ENCODE peak calls at places on chromosomes 13 and 19, in ten cellular contexts. N is substantia nigra; F is AG04450; P is LHCN-M2; R is fibroblast of pulmonary artery; A is posterior vena cava; V is activated CD4-positive, alpha-beta T cell treated with anti-CD3 and anti-CD28 coated beads, Interleukin-2, amount 10 ng/mL, durations not matched to agents 7 days and 5 days; M is endodermal cell; Z is effector memory CD4-positive, alpha-beta T cell; H is left colon. Q is an unnamed sample.

GRCh38 chr19:35666251-35666913 is at the start of gene UPK1A:
- DNase-seq in N (no peak), F (no peak), P (no peak), R (no peak), A (no peak), V (no peak), M (no peak), Z (no peak), H (no peak), Q (no peak)

GRCh38 chr13:28451482-28452217 is 43.3 kb downstream of the FLT1 start:
- DNase-seq in N (no peak), F (no peak), P (no peak), R (peak), A (no peak), V (no peak), M (no peak), Z (no peak), H (no peak), Q (no peak)

GRCh38 chr19:3007975-3008374 is 21.1 kb downstream of the TLE2 start:
- DNase-seq in N (no peak), F (no peak), P (no peak), R (no peak), A (no peak), V (no peak), M (no peak), Z (no peak), H (no peak), Q (no peak)

GRCh38 chr19:44626067-44626624 is 12.8 kb downstream of the IGSF23 start:
- DNase-seq in N (no peak), F (peak), P (peak), R (peak), A (no peak), V (no peak), M (no peak), Z (no peak), H (no peak), Q (no peak)

GRCh38 chr13:35978607-35979316 is 152.4 kb downstream of the DCLK1 start:
- DNase-seq in N (no peak), F (no peak), P (peak), R (peak), A (no peak), V (peak), M (peak), Z (no peak), H (no peak), Q (no peak)

GRCh38 chr19:55368701-55369563 is 1.3 kb downstream of the IL11 start:
- DNase-seq in N (no peak), F (no peak), P (no peak), R (peak), A (no peak), V (no peak), M (peak), Z (no peak), H (no peak), Q (no peak)

GRCh38 chr19:55488986-55489710 is 912 bp downstream of the SSC5D start:
- DNase-seq in N (no peak), F (no peak), P (no peak), R (no peak), A (no peak), V (no peak), M (peak), Z (no peak), H (no peak), Q (no peak)

GRCh38 chr19:49442793-49443365 is 1.6 kb upstream of the SLC17A7 start:
- DNase-seq in N (no peak), F (peak), P (peak), R (peak), A (peak), V (peak), M (peak), Z (peak), H (peak), Q (peak)

GRCh38 chr19:40530091-40530901 is 46.4 kb upstream of the SHKBP1 start:
- DNase-seq in N (no peak), F (no peak), P (no peak), R (no peak), A (no peak), V (peak), M (peak), Z (no peak), H (no peak), Q (peak)

GRCh38 chr13:26914148-26914547 is 153.6 kb upstream of the GPR12 start:
- DNase-seq in N (no peak), F (no peak), P (no peak), R (no peak), A (no peak), V (no peak), M (no peak), Z (no peak), H (no peak), Q (no peak)

GRCh38 chr19:58356971-58357797 is 3.9 kb upstream of the A1BG start:
- DNase-seq in N (no peak), F (no peak), P (no peak), R (peak), A (no peak), V (no peak), M (peak), Z (no peak), H (no peak), Q (no peak)

GRCh38 chr13:51644649-51645048 is 60.4 kb downstream of the WDFY2 start:
- DNase-seq in N (no peak), F (no peak), P (peak), R (peak), A (no peak), V (no peak), M (no peak), Z (no peak), H (no peak), Q (no peak)

GRCh38 chr13:42066542-42066941 is 18.1 kb downstream of the DGKH start:
- DNase-seq in N (no peak), F (peak), P (peak), R (peak), A (no peak), V (no peak), M (no peak), Z (no peak), H (no peak), Q (no peak)

GRCh38 chr19:32396046-32396652 is 9.4 kb upstream of the DPY19L3 start:
- DNase-seq in N (no peak), F (no peak), P (no peak), R (no peak), A (no peak), V (no peak), M (no peak), Z (no peak), H (no peak), Q (no peak)

GRCh38 chr19:11446652-11447301 is 11.3 kb downstream of the PRKCSH start:
- DNase-seq in N (peak), F (no peak), P (no peak), R (peak), A (peak), V (no peak), M (peak), Z (peak), H (peak), Q (peak)

GRCh38 chr19:7999376-7999775 is 6.1 kb downstream of the ELAVL1 start:
- DNase-seq in N (no peak), F (no peak), P (no peak), R (no peak), A (no peak), V (no peak), M (no peak), Z (no peak), H (no peak), Q (no peak)

GRCh38 chr19:17243340-17243853 is 2.3 kb downstream of the NR2F6 start:
- DNase-seq in N (no peak), F (no peak), P (no peak), R (no peak), A (no peak), V (no peak), M (no peak), Z (no peak), H (peak), Q (no peak)

GRCh38 chr13:46855166-46855565 is 41.7 kb downstream of the HTR2A start:
- DNase-seq in N (no peak), F (no peak), P (no peak), R (no peak), A (no peak), V (no peak), M (no peak), Z (no peak), H (no peak), Q (no peak)

GRCh38 chr13:95660981-95661581 is 15.9 kb upstream of the DNAJC3 start:
- DNase-seq in N (no peak), F (no peak), P (peak), R (peak), A (no peak), V (peak), M (no peak), Z (no peak), H (no peak), Q (no peak)

GRCh38 chr19:7870571-7871279 is 3.5 kb downstream of the PRR36 start:
- DNase-seq in N (no peak), F (no peak), P (peak), R (peak), A (no peak), V (peak), M (peak), Z (peak), H (peak), Q (peak)

GRCh38 chr13:30841161-30841560 is 64.9 kb upstream of the MEDAG start:
- DNase-seq in N (no peak), F (no peak), P (no peak), R (no peak), A (no peak), V (no peak), M (no peak), Z (no peak), H (no peak), Q (no peak)

GRCh38 chr13:51230473-51231105 is 8.4 kb downstream of the FAM124A start:
- DNase-seq in N (no peak), F (no peak), P (peak), R (peak), A (peak), V (no peak), M (peak), Z (no peak), H (peak), Q (no peak)

GRCh38 chr13:98794498-98794897 is 42.0 kb upstream of the SLC15A1 start:
- DNase-seq in N (no peak), F (no peak), P (no peak), R (no peak), A (peak), V (no peak), M (no peak), Z (no peak), H (no peak), Q (no peak)

GRCh38 chr13:22050951-22051563 is 380.2 kb downstream of the FGF9 start:
- DNase-seq in N (no peak), F (no peak), P (no peak), R (no peak), A (no peak), V (no peak), M (no peak), Z (no peak), H (no peak), Q (no peak)

GRCh38 chr19:33132425-33132824 is 511 bp downstream of the WDR88 start:
- DNase-seq in N (no peak), F (no peak), P (no peak), R (no peak), A (no peak), V (no peak), M (peak), Z (no peak), H (no peak), Q (no peak)

GRCh38 chr13:110484290-110485048 is 77.1 kb downstream of the RAB20 start:
- DNase-seq in N (no peak), F (no peak), P (no peak), R (no peak), A (no peak), V (no peak), M (no peak), Z (no peak), H (no peak), Q (no peak)

GRCh38 chr19:36169084-36169760 is 17.0 kb upstream of the COX7A1 start:
- DNase-seq in N (no peak), F (no peak), P (peak), R (no peak), A (no peak), V (no peak), M (no peak), Z (no peak), H (peak), Q (no peak)

GRCh38 chr19:46617566-46618079 is 7.3 kb downstream of the PTGIR start:
- DNase-seq in N (no peak), F (no peak), P (no peak), R (no peak), A (no peak), V (peak), M (peak), Z (no peak), H (no peak), Q (no peak)

GRCh38 chr13:100803091-100803490 is 128.5 kb upstream of the TMTC4 start:
- DNase-seq in N (no peak), F (no peak), P (no peak), R (no peak), A (no peak), V (no peak), M (no peak), Z (no peak), H (no peak), Q (no peak)

GRCh38 chr19:33345163-33345562 is 28.3 kb upstream of the CEBPG start:
- DNase-seq in N (no peak), F (no peak), P (no peak), R (no peak), A (no peak), V (no peak), M (no peak), Z (no peak), H (no peak), Q (no peak)

Q was measured in T-helper 9 cell.